ENCODE peak calls at places on chromosomes 6 and 20, in ten cellular contexts. Y is T-helper 1 cell, X is GM10248, G is substantia nigra, O is NCI-H774, I is iris pigment epithelial cell, P is astrocyte, V is activated gamma-delta T cell treated with Interleukin-2 at 50 U/mL for 16 hours, J is hepatocyte, T is hypothalamus. F is an unnamed sample.

GRCh38 chr6:53302678-53303360 is 45.9 kb downstream of the ELOVL5 start:
- DNase-seq in Y (no peak), X (no peak), G (no peak), O (no peak), I (peak; percentile 88), P (peak; percentile 97), V (no peak), J (no peak), T (no peak), F (no peak)

GRCh38 chr6:112956696-112957525 is 609.8 kb downstream of the RFPL4B start:
- DNase-seq in Y (no peak), X (no peak), G (no peak), O (no peak), I (peak; percentile 90), P (peak; percentile 98), V (no peak), J (peak; percentile 58), T (no peak), F (no peak)

GRCh38 chr6:14559754-14560527 is 442.4 kb downstream of the CD83 start:
- DNase-seq in Y (no peak), X (no peak), G (no peak), O (no peak), I (no peak), P (no peak), V (no peak), J (peak; percentile 50), T (no peak), F (no peak)

GRCh38 chr20:1635291-1635979 is 15.6 kb upstream of the SIRPB1 start:
- DNase-seq in Y (no peak), X (no peak), G (no peak), O (no peak), I (no peak), P (no peak), V (no peak), J (no peak), T (no peak), F (no peak)

GRCh38 chr6:99241905-99242534 is 107.5 kb downstream of the FAXC start:
- DNase-seq in Y (no peak), X (peak; percentile 22), G (no peak), O (peak; percentile 15), I (peak; percentile 55), P (peak; percentile 24), V (no peak), J (peak; percentile 51), T (no peak), F (peak; percentile 6)

GRCh38 chr6:156719720-156720563 is 57.2 kb upstream of the ARID1B start:
- DNase-seq in Y (peak; percentile 67), X (peak; percentile 76), G (peak; percentile 65), O (peak; percentile 77), I (peak; percentile 97), P (peak; percentile 80), V (peak; percentile 64), J (peak; percentile 96), T (peak; percentile 19), F (peak; percentile 94)

GRCh38 chr6:31541059-31541657 is 645 bp downstream of the DDX39B start:
- DNase-seq in Y (peak; percentile 66), X (peak; percentile 41), G (no peak), O (no peak), I (peak; percentile 71), P (peak; percentile 26), V (peak; percentile 72), J (peak; percentile 74), T (no peak), F (peak; percentile 72)

GRCh38 chr20:64079273-64080012 is at the start of gene RGS19:
- DNase-seq in Y (peak; percentile 69), X (peak; percentile 92), G (peak; percentile 50), O (peak; percentile 59), I (peak; percentile 50), P (peak; percentile 42), V (peak; percentile 61), J (peak; percentile 89), T (peak; percentile 21), F (peak; percentile 85)

GRCh38 chr6:89034586-89035251 is 45.8 kb upstream of the PNRC1 start:
- DNase-seq in Y (no peak), X (no peak), G (no peak), O (no peak), I (peak; percentile 97), P (peak; percentile 62), V (no peak), J (peak; percentile 52), T (no peak), F (no peak)

GRCh38 chr20:50312682-50313187 is 122.1 kb downstream of the CEBPB start:
- DNase-seq in Y (no peak), X (no peak), G (no peak), O (no peak), I (peak; percentile 28), P (peak; percentile 94), V (no peak), J (no peak), T (no peak), F (no peak)

GRCh38 chr20:57379263-57379647 is 11.9 kb upstream of the RBM38 start:
- DNase-seq in Y (no peak), X (no peak), G (no peak), O (no peak), I (no peak), P (no peak), V (no peak), J (no peak), T (no peak), F (no peak)

GRCh38 chr6:42281016-42281533 is 63.4 kb upstream of the MRPS10 start:
- DNase-seq in Y (no peak), X (no peak), G (no peak), O (no peak), I (no peak), P (no peak), V (no peak), J (no peak), T (no peak), F (no peak)

GRCh38 chr6:37309692-37310091 is 44.1 kb upstream of the RNF8 start:
- DNase-seq in Y (no peak), X (no peak), G (no peak), O (no peak), I (no peak), P (no peak), V (no peak), J (no peak), T (no peak), F (no peak)

GRCh38 chr20:40683221-40683893 is 5.7 kb downstream of the MAFB start:
- DNase-seq in Y (no peak), X (no peak), G (no peak), O (no peak), I (no peak), P (peak; percentile 14), V (no peak), J (peak; percentile 67), T (no peak), F (no peak)

GRCh38 chr6:102774326-102774725 is 1380.8 kb downstream of the GRIK2 start:
- DNase-seq in Y (no peak), X (no peak), G (no peak), O (no peak), I (no peak), P (no peak), V (no peak), J (no peak), T (no peak), F (no peak)

GRCh38 chr20:33108641-33109040 is 29.2 kb downstream of the BPIFB4 start:
- DNase-seq in Y (no peak), X (no peak), G (no peak), O (no peak), I (no peak), P (no peak), V (no peak), J (no peak), T (no peak), F (no peak)

GRCh38 chr6:139894271-139894670 is 519.8 kb upstream of the CITED2 start:
- DNase-seq in Y (no peak), X (no peak), G (no peak), O (no peak), I (no peak), P (no peak), V (no peak), J (no peak), T (no peak), F (no peak)

GRCh38 chr6:71012871-71013456 is 56.1 kb upstream of the B3GAT2 start:
- DNase-seq in Y (no peak), X (peak; percentile 56), G (no peak), O (peak; percentile 79), I (peak; percentile 52), P (peak; percentile 26), V (no peak), J (peak; percentile 70), T (no peak), F (peak; percentile 78)

GRCh38 chr20:59415224-59415623 is 114.8 kb downstream of the EDN3 start:
- DNase-seq in Y (no peak), X (no peak), G (no peak), O (no peak), I (no peak), P (no peak), V (no peak), J (no peak), T (no peak), F (no peak)

GRCh38 chr20:39773380-39774000 is 811.3 kb downstream of the DHX35 start:
- DNase-seq in Y (no peak), X (no peak), G (no peak), O (no peak), I (no peak), P (peak; percentile 23), V (no peak), J (no peak), T (no peak), F (no peak)

GRCh38 chr6:130524552-130524951 is 158.7 kb downstream of the TMEM200A start:
- DNase-seq in Y (no peak), X (no peak), G (no peak), O (no peak), I (no peak), P (no peak), V (peak; percentile 18), J (no peak), T (no peak), F (no peak)

GRCh38 chr6:155740781-155741399 is 285.3 kb upstream of the NOX3 start:
- DNase-seq in Y (no peak), X (no peak), G (no peak), O (no peak), I (no peak), P (no peak), V (no peak), J (no peak), T (no peak), F (no peak)

GRCh38 chr6:15244605-15245360 is 1.1 kb upstream of the JARID2 start:
- DNase-seq in Y (no peak), X (peak; percentile 63), G (peak; percentile 74), O (peak; percentile 62), I (peak; percentile 56), P (peak; percentile 59), V (peak; percentile 57), J (peak; percentile 83), T (no peak), F (peak; percentile 87)

GRCh38 chr6:3778701-3779573 is 27.4 kb upstream of the PXDC1 start:
- DNase-seq in Y (no peak), X (no peak), G (no peak), O (no peak), I (no peak), P (no peak), V (no peak), J (no peak), T (no peak), F (peak; percentile 52)

GRCh38 chr20:3749689-3750639 is 17.5 kb downstream of the HSPA12B start:
- DNase-seq in Y (peak; percentile 23), X (peak; percentile 72), G (no peak), O (no peak), I (no peak), P (no peak), V (no peak), J (peak; percentile 64), T (no peak), F (peak; percentile 28)

GRCh38 chr6:165448210-165448609 is 138.8 kb upstream of the C6orf118 start:
- DNase-seq in Y (no peak), X (no peak), G (no peak), O (no peak), I (no peak), P (no peak), V (no peak), J (no peak), T (no peak), F (no peak)

GRCh38 chr6:82322386-82322785 is 41.2 kb upstream of the TPBG start:
- DNase-seq in Y (no peak), X (no peak), G (no peak), O (no peak), I (no peak), P (no peak), V (no peak), J (no peak), T (no peak), F (no peak)

GRCh38 chr20:33875534-33876026 is 64.4 kb downstream of the CHMP4B start:
- DNase-seq in Y (no peak), X (no peak), G (no peak), O (no peak), I (no peak), P (no peak), V (no peak), J (no peak), T (no peak), F (peak; percentile 20)